ENCODE peak calls at places on chromosome 15, in six cellular contexts. One of them, this sample, is unnamed.

GRCh38 chr15:84813931-84814330 is 3.2 kb upstream of the ALPK3 start:
- DNase-seq in uterus: no peak
- DNase-seq in adrenal gland: no peak
- DNase-seq in HCT116: no peak
- DNase-seq in lower leg skin: no peak
- DNase-seq in ovary: no peak
- DNase-seq in this sample: no peak

GRCh38 chr15:29063646-29064045 is 177.9 kb downstream of the APBA2 start:
- DNase-seq in lower leg skin: no peak
- DNase-seq in ovary: no peak
- DNase-seq in HCT116: no peak
- DNase-seq in adrenal gland: no peak
- DNase-seq in uterus: no peak
- DNase-seq in this sample: no peak

GRCh38 chr15:74313889-74314288 is 53.6 kb downstream of the CYP11A1 start:
- DNase-seq in uterus: no peak
- DNase-seq in HCT116: no peak
- DNase-seq in lower leg skin: no peak
- DNase-seq in adrenal gland: no peak
- DNase-seq in ovary: no peak
- DNase-seq in this sample: no peak

GRCh38 chr15:45263854-45264253 is 11.8 kb downstream of the SLC28A2 start:
- DNase-seq in HCT116: no peak
- DNase-seq in adrenal gland: no peak
- DNase-seq in lower leg skin: no peak
- DNase-seq in ovary: no peak
- DNase-seq in uterus: no peak
- DNase-seq in this sample: no peak

GRCh38 chr15:94749848-94750617 is 518.7 kb downstream of the MCTP2 start:
- DNase-seq in adrenal gland: no peak
- DNase-seq in lower leg skin: no peak
- DNase-seq in ovary: no peak
- DNase-seq in uterus: no peak
- DNase-seq in HCT116: no peak
- DNase-seq in this sample: no peak

GRCh38 chr15:34460451-34460850 is 22.8 kb upstream of the GOLGA8A start:
- DNase-seq in ovary: no peak
- DNase-seq in lower leg skin: no peak
- DNase-seq in uterus: no peak
- DNase-seq in HCT116: no peak
- DNase-seq in adrenal gland: no peak
- DNase-seq in this sample: no peak

GRCh38 chr15:51229907-51230328 is 108.5 kb downstream of the CYP19A1 start:
- DNase-seq in adrenal gland: no peak
- DNase-seq in ovary: no peak
- DNase-seq in uterus: no peak
- DNase-seq in lower leg skin: no peak
- DNase-seq in HCT116: no peak
- DNase-seq in this sample: no peak

GRCh38 chr15:48389701-48390143 is 58.5 kb downstream of the DUT start:
- DNase-seq in adrenal gland: no peak
- DNase-seq in lower leg skin: no peak
- DNase-seq in uterus: peak; percentile 49
- DNase-seq in HCT116: no peak
- DNase-seq in ovary: no peak
- DNase-seq in this sample: no peak

GRCh38 chr15:26662226-26662750 is 110.6 kb downstream of the GABRB3 start:
- DNase-seq in ovary: no peak
- DNase-seq in HCT116: no peak
- DNase-seq in uterus: no peak
- DNase-seq in adrenal gland: no peak
- DNase-seq in lower leg skin: no peak
- DNase-seq in this sample: no peak

GRCh38 chr15:85473455-85473854 is 93.1 kb downstream of the AKAP13 start:
- DNase-seq in uterus: no peak
- DNase-seq in ovary: no peak
- DNase-seq in lower leg skin: no peak
- DNase-seq in HCT116: no peak
- DNase-seq in adrenal gland: no peak
- DNase-seq in this sample: no peak

GRCh38 chr15:64865998-64866520 is 24.3 kb downstream of the PLEKHO2 start:
- DNase-seq in adrenal gland: peak; percentile 62
- DNase-seq in HCT116: no peak
- DNase-seq in lower leg skin: no peak
- DNase-seq in ovary: peak; percentile 73
- DNase-seq in uterus: no peak
- DNase-seq in this sample: no peak

DNA sequence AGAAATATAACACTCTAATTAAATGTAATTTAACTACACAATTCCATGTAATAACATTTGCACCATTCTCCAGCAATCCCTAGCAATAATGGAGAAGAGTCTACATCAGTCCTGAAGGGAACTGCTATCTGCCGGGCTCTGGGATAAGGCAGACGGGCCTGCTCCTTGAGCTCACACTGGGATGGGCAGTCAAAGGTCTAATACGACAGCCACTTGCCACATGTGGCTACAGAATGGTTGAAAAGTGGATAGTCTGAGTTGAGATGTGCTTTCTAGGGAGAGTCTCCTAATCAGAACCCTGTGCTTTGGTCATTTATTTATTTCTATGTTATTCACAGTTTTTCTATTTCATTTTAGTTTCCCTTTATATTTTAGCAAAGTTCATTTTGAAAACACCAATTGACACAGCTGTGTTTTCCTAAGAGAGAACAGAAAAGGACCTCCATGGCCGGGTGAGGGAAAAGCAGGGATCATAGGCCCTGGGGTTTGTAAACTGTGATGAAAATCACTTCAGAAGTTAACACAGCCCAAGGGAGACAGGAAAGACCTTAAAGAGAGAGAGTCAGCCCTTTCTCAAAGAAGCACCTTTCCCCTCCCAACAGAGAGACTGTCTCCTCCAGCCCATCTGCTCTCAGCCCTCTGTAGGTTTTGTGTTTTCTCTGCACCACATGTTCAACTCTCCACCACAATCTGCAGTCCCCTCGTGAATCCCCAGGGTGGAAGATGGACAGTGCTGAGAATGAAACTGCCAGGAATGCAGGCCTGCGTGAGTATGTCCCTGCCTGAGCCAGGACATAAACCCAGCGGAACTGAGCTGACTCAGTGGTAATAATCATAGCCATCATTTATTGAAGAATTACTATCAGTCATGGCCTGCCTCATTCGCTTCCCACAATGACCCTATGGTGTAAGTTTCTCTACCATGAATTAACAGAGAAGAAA is 11.6 kb downstream of the FSIP1 start:
- DNase-seq in HCT116: no peak
- DNase-seq in lower leg skin: no peak
- DNase-seq in adrenal gland: no peak
- DNase-seq in uterus: no peak
- DNase-seq in ovary: peak; percentile 24
- DNase-seq in this sample: no peak
- H3K4me3 ChIP-seq in HCT116: no peak overlapping the region
- H3K4me3 ChIP-seq in lower leg skin: no peak overlapping the region
- H3K4me3 ChIP-seq in adrenal gland: no peak overlapping the region
- H3K4me3 ChIP-seq in uterus: peak overlapping the region; percentile 8
- H3K4me3 ChIP-seq in ovary: no peak overlapping the region
- H3K4me3 ChIP-seq in this sample: peak overlapping the region; percentile 35

DNA sequence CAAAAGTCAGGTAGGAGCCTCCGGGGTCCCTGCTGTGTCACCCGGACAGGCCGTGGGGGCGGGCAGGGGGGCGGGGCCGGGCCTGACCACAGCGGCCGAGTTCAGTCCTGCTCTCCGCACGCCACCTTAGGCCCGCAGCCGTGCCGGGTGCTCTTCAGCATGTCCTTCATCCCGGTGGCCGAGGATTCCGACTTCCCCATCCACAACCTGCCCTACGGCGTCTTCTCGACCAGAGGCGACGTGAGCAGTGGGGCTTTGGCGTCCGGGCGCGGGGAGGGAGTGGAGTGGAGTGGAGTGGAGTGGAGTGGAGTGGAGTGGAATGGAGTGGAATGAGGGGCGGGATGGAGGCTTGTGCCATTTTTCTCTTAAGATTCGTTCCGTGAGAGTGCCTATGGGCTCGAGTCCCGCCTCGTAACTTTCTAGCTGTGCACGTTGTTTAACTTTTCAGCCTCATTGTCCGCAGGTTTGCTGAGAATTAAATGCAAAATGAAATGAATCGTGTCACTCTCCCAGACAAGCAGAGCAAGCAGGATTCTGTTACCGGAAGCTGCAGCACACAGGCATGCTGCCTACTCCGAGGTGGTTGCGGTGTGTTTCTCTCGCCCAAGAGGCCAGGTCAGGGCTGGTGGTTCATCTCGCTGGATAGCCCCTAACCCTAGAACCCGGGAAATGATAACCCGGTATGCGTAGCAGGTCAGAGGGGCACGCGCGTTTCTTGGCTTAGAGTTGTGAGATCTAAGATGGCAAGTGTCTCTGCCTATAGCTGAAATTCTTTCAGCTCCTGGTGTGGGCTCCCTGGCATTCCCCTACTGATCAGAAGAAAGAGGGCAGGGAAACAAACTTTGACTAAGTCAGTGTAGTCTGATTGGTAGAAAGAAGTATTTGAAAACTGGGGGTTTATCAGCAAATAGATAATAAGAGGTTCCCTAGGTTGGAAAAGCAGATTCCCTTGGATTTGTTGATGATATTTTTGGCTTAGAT is at the start of gene FAH:
- DNase-seq in ovary: peak; percentile 51
- DNase-seq in lower leg skin: no peak
- DNase-seq in HCT116: no peak
- DNase-seq in uterus: no peak
- DNase-seq in adrenal gland: peak; percentile 54
- DNase-seq in this sample: no peak
- TF ChIP-seq POLR2A in ovary: peak; percentile 34
- TF ChIP-seq POLR2A in lower leg skin: no peak
- TF ChIP-seq POLR2A in HCT116: no peak
- TF ChIP-seq POLR2A in uterus: peak; percentile 41
- TF ChIP-seq POLR2A in adrenal gland: peak; percentile 65
- TF ChIP-seq POLR2A in this sample: no peak

DNA sequence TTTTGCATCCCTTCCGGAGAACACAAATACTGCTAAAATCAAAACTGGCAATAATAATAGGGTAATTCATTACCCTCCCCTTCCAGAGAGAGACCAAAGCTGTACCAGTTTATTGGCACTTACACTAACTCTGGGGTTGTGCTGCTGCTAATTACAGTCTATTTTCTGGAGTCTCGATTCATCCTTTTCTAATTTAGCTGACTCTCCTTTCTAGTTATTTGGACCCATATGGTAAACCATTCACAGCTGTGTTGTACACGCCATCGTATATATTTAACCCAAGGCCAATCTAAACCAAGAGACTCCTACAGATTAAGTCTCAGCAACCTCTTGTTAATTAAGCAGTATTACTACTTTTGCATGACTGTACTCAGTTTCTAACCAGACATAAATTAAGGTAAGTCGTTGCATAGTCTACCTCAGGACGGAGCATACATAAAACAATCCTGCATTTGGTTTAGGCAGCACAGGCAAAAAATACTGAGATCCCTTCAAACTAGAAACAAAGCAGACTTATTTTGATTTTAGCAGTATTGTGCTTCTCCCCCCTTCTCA is 22.5 kb downstream of the ANXA2 start:
- DNase-seq in lower leg skin: no peak
- DNase-seq in ovary: no peak
- DNase-seq in adrenal gland: no peak
- DNase-seq in HCT116: no peak
- DNase-seq in uterus: no peak
- DNase-seq in this sample: no peak
- H3K4me3 ChIP-seq in lower leg skin: no peak overlapping the region
- H3K4me3 ChIP-seq in ovary: no peak overlapping the region
- H3K4me3 ChIP-seq in adrenal gland: no peak overlapping the region
- H3K4me3 ChIP-seq in HCT116: no peak overlapping the region
- H3K4me3 ChIP-seq in uterus: no peak overlapping the region
- H3K4me3 ChIP-seq in this sample: no peak overlapping the region

DNA sequence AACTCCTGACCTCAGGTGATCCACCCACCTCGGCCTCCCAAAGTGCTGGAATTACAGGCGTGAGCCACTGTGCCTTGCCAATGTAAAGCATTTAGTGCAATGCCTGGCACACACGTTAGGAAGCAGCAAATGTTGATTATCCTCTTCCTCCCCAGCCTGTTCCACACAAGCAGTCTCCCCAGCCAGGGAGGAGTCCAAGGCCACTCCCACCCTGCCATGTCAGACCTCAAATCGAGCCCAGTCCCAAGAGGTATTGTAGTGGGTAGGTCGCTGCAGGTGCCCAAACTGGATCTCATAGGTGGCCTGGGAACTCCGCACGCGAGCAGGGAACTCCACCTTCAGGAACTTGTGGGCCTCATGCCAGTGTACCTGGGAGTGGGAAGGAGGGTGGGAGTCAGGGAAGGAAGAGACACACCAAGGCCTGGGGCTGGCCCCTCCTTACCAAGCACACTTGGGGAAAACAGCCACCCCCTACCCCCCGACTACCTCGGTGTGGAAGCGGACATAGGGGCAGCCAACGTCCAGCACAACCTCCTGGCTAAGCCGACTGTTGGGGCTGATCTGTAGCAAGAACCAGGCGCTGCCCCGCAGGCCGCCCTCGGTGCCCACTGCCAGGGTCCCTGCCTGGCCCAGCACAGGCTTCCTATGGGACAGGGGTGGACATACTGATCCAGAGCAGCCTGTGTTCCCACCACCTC is 10.3 kb downstream of the MAN2C1 start:
- DNase-seq in uterus: no peak
- DNase-seq in ovary: peak; percentile 17
- DNase-seq in adrenal gland: no peak
- DNase-seq in lower leg skin: no peak
- DNase-seq in HCT116: no peak
- DNase-seq in this sample: no peak
- TF ChIP-seq POLR2A in uterus: no peak
- TF ChIP-seq POLR2A in ovary: no peak
- TF ChIP-seq POLR2A in adrenal gland: no peak
- TF ChIP-seq POLR2A in lower leg skin: no peak
- TF ChIP-seq POLR2A in HCT116: no peak
- TF ChIP-seq POLR2A in this sample: no peak

GRCh38 chr15:38647683-38648082 is 83.1 kb upstream of the RASGRP1 start:
- DNase-seq in HCT116: peak; percentile 8
- DNase-seq in uterus: no peak
- DNase-seq in ovary: no peak
- DNase-seq in lower leg skin: no peak
- DNase-seq in adrenal gland: no peak
- DNase-seq in this sample: no peak
- H3K4me3 ChIP-seq in HCT116: no peak overlapping the region
- H3K4me3 ChIP-seq in uterus: no peak overlapping the region
- H3K4me3 ChIP-seq in ovary: no peak overlapping the region
- H3K4me3 ChIP-seq in lower leg skin: no peak overlapping the region
- H3K4me3 ChIP-seq in adrenal gland: no peak overlapping the region
- H3K4me3 ChIP-seq in this sample: no peak overlapping the region

GRCh38 chr15:75455982-75456531 is 4.6 kb upstream of the SIN3A start:
- DNase-seq in uterus: no peak
- DNase-seq in ovary: no peak
- DNase-seq in adrenal gland: peak; percentile 65
- DNase-seq in lower leg skin: no peak
- DNase-seq in HCT116: peak; percentile 12
- DNase-seq in this sample: no peak
- TF ChIP-seq POLR2A in uterus: no peak
- TF ChIP-seq POLR2A in ovary: no peak
- TF ChIP-seq POLR2A in adrenal gland: peak; percentile 21
- TF ChIP-seq POLR2A in lower leg skin: no peak
- TF ChIP-seq POLR2A in HCT116: no peak
- TF ChIP-seq POLR2A in this sample: no peak

GRCh38 chr15:58457466-58457965 is 25.7 kb downstream of the LIPC start:
- DNase-seq in HCT116: no peak
- DNase-seq in uterus: no peak
- DNase-seq in ovary: no peak
- DNase-seq in lower leg skin: no peak
- DNase-seq in adrenal gland: no peak
- DNase-seq in this sample: no peak
- H3K4me3 ChIP-seq in HCT116: no peak overlapping the region
- H3K4me3 ChIP-seq in uterus: no peak overlapping the region
- H3K4me3 ChIP-seq in ovary: no peak overlapping the region
- H3K4me3 ChIP-seq in lower leg skin: no peak overlapping the region
- H3K4me3 ChIP-seq in adrenal gland: no peak overlapping the region
- H3K4me3 ChIP-seq in this sample: no peak overlapping the region

GRCh38 chr15:87227846-87228245 is 1028.7 kb downstream of the NTRK3 start:
- DNase-seq in HCT116: no peak
- DNase-seq in uterus: no peak
- DNase-seq in adrenal gland: no peak
- DNase-seq in ovary: no peak
- DNase-seq in lower leg skin: no peak
- DNase-seq in this sample: no peak
- TF ChIP-seq POLR2A in HCT116: no peak
- TF ChIP-seq POLR2A in uterus: no peak
- TF ChIP-seq POLR2A in adrenal gland: no peak
- TF ChIP-seq POLR2A in ovary: no peak
- TF ChIP-seq POLR2A in lower leg skin: no peak
- TF ChIP-seq POLR2A in this sample: no peak